ENCODE peak calls at places on chromosomes 12 and 14, in nine cellular contexts. H is tibial artery; A is OCI-LY7; E is pancreas; Q is lung; Y is gastrocnemius medialis; R is kidney; W is effector memory CD4-positive, alpha-beta T cell; I is body of pancreas. K is an unnamed sample.
A peak's percentile ranks its signal among the peaks of the same experiment; 100 is the strongest.

GRCh38 chr12:14129601-14130178 is 148.3 kb upstream of the GRIN2B start:
- DNase-seq in Q (no peak), W (no peak), Y (no peak), A (no peak), I (no peak), R (no peak), E (no peak), H (no peak), K (no peak)

GRCh38 chr12:52372216-52373154 is 5.2 kb upstream of the KRT85 start:
- DNase-seq in W (no peak), R (peak; percentile 88), I (peak; percentile 90), H (peak; percentile 92), E (peak; percentile 72), A (peak; percentile 61), Y (peak; percentile 71), Q (peak; percentile 83), K (peak; percentile 75)

GRCh38 chr12:3661028-3661427 is 91.9 kb downstream of the CRACR2A start:
- DNase-seq in A (no peak), I (peak; percentile 19), W (no peak), R (no peak), E (peak; percentile 8), Y (no peak), H (no peak), Q (no peak), K (no peak)

GRCh38 chr14:91419451-91419850 is 1.8 kb upstream of the CCDC88C start:
- DNase-seq in Q (no peak), A (no peak), W (no peak), H (no peak), R (no peak), I (no peak), E (no peak), Y (no peak), K (no peak)

GRCh38 chr12:100962086-100962712 is 167.6 kb downstream of the ANO4 start:
- DNase-seq in W (no peak), A (no peak), Q (no peak), E (peak; percentile 39), R (no peak), H (no peak), I (peak; percentile 32), Y (no peak), K (no peak)

GRCh38 chr14:105420976-105421674 is 1.5 kb downstream of the MTA1 start:
- DNase-seq in R (no peak), H (no peak), A (no peak), Y (no peak), I (no peak), Q (no peak), E (no peak), W (no peak), K (peak; percentile 60)

GRCh38 chr12:132084681-132085635 is 59.2 kb downstream of the DDX51 start:
- DNase-seq in R (peak; percentile 90), Y (peak; percentile 71), H (peak; percentile 81), Q (peak; percentile 75), E (peak; percentile 69), I (peak; percentile 65), A (peak; percentile 47), W (peak; percentile 58), K (no peak)

GRCh38 chr12:21987786-21988185 is 46.6 kb upstream of the ABCC9 start:
- DNase-seq in R (no peak), H (no peak), W (no peak), Y (no peak), I (no peak), E (no peak), A (no peak), Q (no peak), K (no peak)

GRCh38 chr14:69055125-69055524 is 76.0 kb upstream of the ACTN1 start:
- DNase-seq in A (no peak), E (no peak), Q (no peak), H (no peak), W (no peak), R (no peak), I (no peak), Y (no peak), K (no peak)

GRCh38 chr12:52461693-52462092 is 9.7 kb upstream of the KRT6B start:
- DNase-seq in Q (no peak), E (no peak), H (no peak), R (no peak), W (no peak), Y (no peak), I (peak; percentile 33), A (no peak), K (no peak)

GRCh38 chr12:69556383-69556782 is 28.9 kb upstream of the CCT2 start:
- DNase-seq in R (no peak), I (no peak), A (no peak), E (no peak), W (no peak), Q (no peak), H (no peak), Y (no peak), K (no peak)
- H3K27ac ChIP-seq in R (no peak overlapping the region), I (no peak overlapping the region), A (no peak overlapping the region), E (no peak overlapping the region), W (no peak overlapping the region), Q (no peak overlapping the region), H (no peak overlapping the region), Y (no peak overlapping the region), K (peak overlapping the region; percentile 63)

GRCh38 chr12:57435288-57435687 is 704 bp downstream of the INHBC start:
- DNase-seq in Y (no peak), A (no peak), Q (no peak), H (no peak), W (no peak), I (no peak), E (no peak), R (no peak), K (no peak)
- H3K4me3 ChIP-seq in Y (no peak overlapping the region), A (no peak overlapping the region), Q (no peak overlapping the region), H (no peak overlapping the region), W (no peak overlapping the region), I (no peak overlapping the region), E (no peak overlapping the region), R (no peak overlapping the region), K (no peak overlapping the region)

GRCh38 chr14:88385212-88386101 is at the start of gene SPATA7:
- DNase-seq in W (peak; percentile 72), A (peak; percentile 90), H (peak; percentile 93), Q (peak; percentile 94), R (peak; percentile 98), E (peak; percentile 91), Y (peak; percentile 84), I (peak; percentile 95), K (peak; percentile 94)

GRCh38 chr14:88380405-88380804 is 5.1 kb upstream of the SPATA7 start:
- DNase-seq in E (no peak), H (no peak), Q (no peak), Y (no peak), A (peak; percentile 20), R (no peak), I (no peak), W (no peak), K (no peak)

GRCh38 chr14:88388741-88389282 is 3.4 kb downstream of the SPATA7 start:
- DNase-seq in E (no peak), A (no peak), I (no peak), H (no peak), Q (no peak), W (no peak), R (no peak), Y (no peak), K (no peak)

GRCh38 chr14:88386395-88386794 is 938 bp downstream of the SPATA7 start:
- DNase-seq in R (no peak), W (no peak), E (no peak), Y (no peak), H (no peak), Q (no peak), A (no peak), I (no peak), K (no peak)

DNA sequence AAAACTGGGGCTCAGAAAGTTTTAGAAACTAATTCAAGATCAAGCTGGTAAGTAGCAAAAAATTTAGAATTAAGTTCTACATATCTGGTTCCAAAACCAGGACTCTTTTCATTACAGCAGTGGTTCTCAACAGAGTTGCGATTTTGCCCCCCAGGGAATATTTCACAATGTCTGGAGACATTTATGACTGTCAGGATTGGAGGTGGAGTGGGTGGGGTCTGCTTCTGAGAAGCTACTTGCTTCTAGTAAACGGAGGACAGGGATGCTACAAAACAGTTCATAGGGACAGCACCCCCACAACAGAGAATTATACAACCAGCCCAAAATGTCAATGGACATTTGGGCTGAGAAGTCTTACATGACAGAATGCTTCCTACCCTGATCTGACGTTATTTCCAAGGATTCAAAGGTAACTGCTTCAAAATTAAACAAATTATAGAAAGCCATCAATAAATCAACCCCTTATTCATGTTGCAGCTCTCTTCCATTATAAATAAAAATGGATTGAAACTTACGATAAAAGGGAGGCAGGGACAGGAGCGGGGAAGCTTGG is 728 bp upstream of the SPATA7 start:
- DNase-seq in W (no peak), A (no peak), I (no peak), Y (peak; percentile 14), E (no peak), R (no peak), H (no peak), Q (no peak), K (no peak)
- H3K27ac ChIP-seq in W (no peak overlapping the region), A (no peak overlapping the region), I (peak overlapping the region; percentile 84), Y (peak overlapping the region; percentile 80), E (peak overlapping the region; percentile 81), R (no peak overlapping the region), H (peak overlapping the region; percentile 67), Q (no peak overlapping the region), K (no peak overlapping the region)

DNA sequence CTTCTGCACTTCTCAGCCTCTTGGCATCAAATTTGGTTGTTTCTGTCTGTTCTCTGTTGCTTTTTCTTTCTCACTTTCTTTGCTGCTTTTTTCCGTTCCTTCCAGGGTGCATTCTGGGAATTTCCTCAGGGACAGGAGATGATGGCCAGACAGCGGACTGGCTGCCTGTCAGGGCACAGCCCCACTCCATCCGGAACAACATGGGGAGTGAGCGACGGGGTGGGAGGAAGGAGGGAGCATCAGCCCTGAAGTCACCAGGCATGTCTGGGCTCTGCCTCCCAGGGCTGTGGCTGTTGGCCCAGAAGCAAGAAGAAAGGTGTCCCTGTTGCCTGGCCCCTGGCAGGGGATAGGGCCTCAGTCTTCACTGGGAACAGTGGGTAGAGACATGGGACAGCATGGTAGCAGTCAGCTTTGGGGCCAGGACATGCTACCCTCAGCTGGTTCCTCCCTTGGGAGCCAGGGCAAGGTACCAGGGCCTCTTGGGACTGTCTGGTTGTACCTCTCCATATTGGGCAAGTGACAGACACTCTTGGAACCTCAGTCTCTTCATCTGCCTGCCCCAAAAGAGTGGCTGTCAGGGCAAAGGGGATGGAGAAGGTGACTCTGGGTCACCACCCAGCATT is 8.6 kb downstream of the PGF start:
- DNase-seq in R (no peak), W (no peak), H (peak; percentile 82), Q (no peak), Y (no peak), A (no peak), I (no peak), E (no peak), K (no peak)
- H3K4me3 ChIP-seq in R (no peak overlapping the region), W (no peak overlapping the region), H (no peak overlapping the region), Q (no peak overlapping the region), Y (no peak overlapping the region), A (no peak overlapping the region), I (no peak overlapping the region), E (no peak overlapping the region), K (no peak overlapping the region)

K was measured in RWPE2.